ENCODE peak calls at places on chromosomes 6 and 20, in nine cellular contexts. J is activated CD8-positive, alpha-beta T cell treated with anti-CD3 and anti-CD28 coated beads for 36 hours; C is substantia nigra; Z is NCI-H2029 treated with DMSO at 0.1 percent for 48 hours; N is cardiac muscle cell; Q is stimulated activated CD4-positive, alpha-beta T cell treated with anti-CD3 and anti-CD28 coated beads, Interleukin-12 subunit alpha, Interleukin-12 subunit beta, amount 100 ng/mL, for 48 hours; K is NCI-H345; X is left cardiac atrium; P is T-cell. V is an unnamed sample.

GRCh38 chr6:4603291-4603690 is 172.9 kb upstream of the CDYL start:
- DNase-seq in J (no peak), C (no peak), Z (no peak), N (peak; percentile 97), Q (no peak), K (no peak), X (peak; percentile 66), P (no peak), V (no peak)

GRCh38 chr20:19620471-19620870 is 137.6 kb upstream of the RIN2 start:
- DNase-seq in J (no peak), C (no peak), Z (no peak), N (no peak), Q (no peak), K (no peak), X (no peak), P (no peak), V (no peak)

GRCh38 chr20:31853481-31853880 is 8.1 kb upstream of the FOXS1 start:
- DNase-seq in J (no peak), C (no peak), Z (no peak), N (no peak), Q (no peak), K (no peak), X (no peak), P (no peak), V (no peak)

GRCh38 chr6:31861919-31862343 is 690 bp downstream of the NEU1 start:
- DNase-seq in J (no peak), C (no peak), Z (no peak), N (no peak), Q (no peak), K (no peak), X (no peak), P (no peak), V (no peak)

GRCh38 chr6:169337881-169338445 is 84.3 kb upstream of the THBS2 start:
- DNase-seq in J (no peak), C (no peak), Z (no peak), N (no peak), Q (no peak), K (peak; percentile 14), X (no peak), P (no peak), V (no peak)

GRCh38 chr20:50815162-50815989 is 20.5 kb downstream of the BCAS4 start:
- DNase-seq in J (peak; percentile 45), C (no peak), Z (no peak), N (no peak), Q (no peak), K (peak; percentile 43), X (no peak), P (no peak), V (no peak)

GRCh38 chr20:44590980-44591778 is 8.8 kb downstream of the PKIG start:
- DNase-seq in J (no peak), C (no peak), Z (no peak), N (no peak), Q (no peak), K (no peak), X (no peak), P (no peak), V (no peak)

GRCh38 chr20:64077094-64077493 is 2.2 kb downstream of the RGS19 start:
- DNase-seq in J (peak; percentile 70), C (peak; percentile 30), Z (no peak), N (no peak), Q (no peak), K (no peak), X (no peak), P (no peak), V (no peak)

GRCh38 chr6:139187489-139187888 is 52.6 kb downstream of the HECA start:
- DNase-seq in J (no peak), C (no peak), Z (no peak), N (no peak), Q (no peak), K (no peak), X (no peak), P (no peak), V (no peak)

GRCh38 chr20:53162251-53162835 is 190.2 kb downstream of the TSHZ2 start:
- DNase-seq in J (peak; percentile 10), C (no peak), Z (peak; percentile 92), N (peak; percentile 59), Q (no peak), K (peak; percentile 77), X (peak; percentile 39), P (no peak), V (peak; percentile 33)

GRCh38 chr20:43375586-43375985 is 82.1 kb upstream of the SRSF6 start:
- DNase-seq in J (no peak), C (no peak), Z (no peak), N (peak; percentile 54), Q (no peak), K (no peak), X (no peak), P (no peak), V (no peak)

GRCh38 chr6:41917528-41917927 is 3.4 kb downstream of the MED20 start:
- DNase-seq in J (no peak), C (no peak), Z (no peak), N (peak; percentile 91), Q (no peak), K (no peak), X (no peak), P (no peak), V (peak; percentile 64)

GRCh38 chr20:59775221-59776055 is 158.0 kb downstream of the SYCP2 start:
- DNase-seq in J (no peak), C (no peak), Z (no peak), N (no peak), Q (no peak), K (no peak), X (no peak), P (no peak), V (no peak)

GRCh38 chr6:116027821-116028220 is 32.9 kb downstream of the FRK start:
- DNase-seq in J (no peak), C (no peak), Z (no peak), N (no peak), Q (no peak), K (no peak), X (no peak), P (no peak), V (no peak)

GRCh38 chr20:51385941-51386530 is 156.5 kb downstream of the NFATC2 start:
- DNase-seq in J (peak; percentile 47), C (peak; percentile 10), Z (no peak), N (peak; percentile 62), Q (no peak), K (peak; percentile 42), X (no peak), P (no peak), V (peak; percentile 16)

GRCh38 chr6:89494131-89494793 is 61.3 kb downstream of the ANKRD6 start:
- DNase-seq in J (no peak), C (no peak), Z (no peak), N (no peak), Q (no peak), K (no peak), X (no peak), P (no peak), V (no peak)

V was measured in LoVo.